ENCODE peak calls at places on chromosome 19, in nine cellular contexts. One of them, this sample, is unnamed.
A peak's percentile ranks its signal among the peaks of the same experiment; 100 is the strongest.

GRCh38 chr19:32219392-32219791 is 126.0 kb upstream of the ZNF507 start:
- DNase-seq in PC-9: no peak
- DNase-seq in K562: no peak
- DNase-seq in fibroblast of lung: no peak
- DNase-seq in neural progenitor cell: no peak
- DNase-seq in H9: no peak
- DNase-seq in HepG2: no peak
- DNase-seq in GM12878: no peak
- DNase-seq in OCI-LY7: no peak
- DNase-seq in this sample: no peak

GRCh38 chr19:50486823-50487515 is 10.3 kb upstream of the GARIN5A start:
- DNase-seq in PC-9: peak; percentile 20
- DNase-seq in K562: peak; percentile 58
- DNase-seq in fibroblast of lung: peak; percentile 20
- DNase-seq in neural progenitor cell: peak; percentile 68
- DNase-seq in H9: peak; percentile 88
- DNase-seq in HepG2: peak; percentile 51
- DNase-seq in GM12878: no peak
- DNase-seq in OCI-LY7: peak; percentile 60
- DNase-seq in this sample: no peak

GRCh38 chr19:49340069-49340864 is 5.1 kb downstream of the CD37 start:
- DNase-seq in PC-9: no peak
- DNase-seq in K562: peak; percentile 87
- DNase-seq in fibroblast of lung: no peak
- DNase-seq in neural progenitor cell: peak; percentile 52
- DNase-seq in H9: peak; percentile 82
- DNase-seq in HepG2: peak; percentile 78
- DNase-seq in GM12878: peak; percentile 93
- DNase-seq in OCI-LY7: peak; percentile 99
- DNase-seq in this sample: no peak

GRCh38 chr19:44683434-44684210 is 12.3 kb downstream of the CEACAM19 start:
- DNase-seq in PC-9: no peak
- DNase-seq in K562: no peak
- DNase-seq in fibroblast of lung: no peak
- DNase-seq in neural progenitor cell: no peak
- DNase-seq in H9: no peak
- DNase-seq in HepG2: no peak
- DNase-seq in GM12878: no peak
- DNase-seq in OCI-LY7: no peak
- DNase-seq in this sample: no peak

GRCh38 chr19:21256722-21257121 is 72.5 kb downstream of the ZNF708 start:
- DNase-seq in PC-9: peak; percentile 3
- DNase-seq in K562: peak; percentile 12
- DNase-seq in fibroblast of lung: peak; percentile 13
- DNase-seq in neural progenitor cell: peak; percentile 32
- DNase-seq in H9: no peak
- DNase-seq in HepG2: peak; percentile 48
- DNase-seq in GM12878: no peak
- DNase-seq in OCI-LY7: peak; percentile 43
- DNase-seq in this sample: peak; percentile 43

GRCh38 chr19:22354665-22355064 is 67.5 kb downstream of the ZNF98 start:
- DNase-seq in PC-9: no peak
- DNase-seq in K562: no peak
- DNase-seq in fibroblast of lung: no peak
- DNase-seq in neural progenitor cell: no peak
- DNase-seq in H9: no peak
- DNase-seq in HepG2: no peak
- DNase-seq in GM12878: no peak
- DNase-seq in OCI-LY7: no peak
- DNase-seq in this sample: no peak

GRCh38 chr19:51505904-51506303 is 4.3 kb upstream of the SIGLEC12 start:
- DNase-seq in PC-9: no peak
- DNase-seq in K562: no peak
- DNase-seq in fibroblast of lung: no peak
- DNase-seq in neural progenitor cell: no peak
- DNase-seq in H9: no peak
- DNase-seq in HepG2: no peak
- DNase-seq in GM12878: no peak
- DNase-seq in OCI-LY7: no peak
- DNase-seq in this sample: no peak

GRCh38 chr19:16013851-16014840 is 62.1 kb upstream of the TPM4 start:
- DNase-seq in PC-9: no peak
- DNase-seq in K562: no peak
- DNase-seq in fibroblast of lung: no peak
- DNase-seq in neural progenitor cell: no peak
- DNase-seq in H9: no peak
- DNase-seq in HepG2: no peak
- DNase-seq in GM12878: no peak
- DNase-seq in OCI-LY7: no peak
- DNase-seq in this sample: no peak

GRCh38 chr19:37718357-37718756 is 1.2 kb downstream of the ZNF607 start:
- DNase-seq in PC-9: no peak
- DNase-seq in K562: no peak
- DNase-seq in fibroblast of lung: no peak
- DNase-seq in neural progenitor cell: peak; percentile 29
- DNase-seq in H9: no peak
- DNase-seq in HepG2: peak; percentile 10
- DNase-seq in GM12878: no peak
- DNase-seq in OCI-LY7: peak; percentile 10
- DNase-seq in this sample: peak; percentile 2

GRCh38 chr19:49165865-49166301 is 8.3 kb downstream of the TRPM4 start:
- DNase-seq in PC-9: no peak
- DNase-seq in K562: no peak
- DNase-seq in fibroblast of lung: no peak
- DNase-seq in neural progenitor cell: no peak
- DNase-seq in H9: peak; percentile 46
- DNase-seq in HepG2: no peak
- DNase-seq in GM12878: no peak
- DNase-seq in OCI-LY7: no peak
- DNase-seq in this sample: no peak

GRCh38 chr19:8050274-8051096 is 2.1 kb upstream of the CCL25 start:
- DNase-seq in PC-9: peak; percentile 76
- DNase-seq in K562: peak; percentile 99
- DNase-seq in fibroblast of lung: peak; percentile 47
- DNase-seq in neural progenitor cell: peak; percentile 99
- DNase-seq in H9: peak; percentile 99
- DNase-seq in HepG2: peak; percentile 81
- DNase-seq in GM12878: peak; percentile 91
- DNase-seq in OCI-LY7: peak; percentile 98
- DNase-seq in this sample: peak; percentile 39

GRCh38 chr19:32532233-32532632 is 48.8 kb upstream of the PDCD5 start:
- DNase-seq in PC-9: no peak
- DNase-seq in K562: no peak
- DNase-seq in fibroblast of lung: no peak
- DNase-seq in neural progenitor cell: no peak
- DNase-seq in H9: no peak
- DNase-seq in HepG2: no peak
- DNase-seq in GM12878: no peak
- DNase-seq in OCI-LY7: no peak
- DNase-seq in this sample: no peak

GRCh38 chr19:49862411-49863253 is 4.7 kb downstream of the PNKP start:
- DNase-seq in PC-9: no peak
- DNase-seq in K562: peak; percentile 74
- DNase-seq in fibroblast of lung: no peak
- DNase-seq in neural progenitor cell: peak; percentile 52
- DNase-seq in H9: peak; percentile 79
- DNase-seq in HepG2: peak; percentile 31
- DNase-seq in GM12878: no peak
- DNase-seq in OCI-LY7: peak; percentile 43
- DNase-seq in this sample: no peak

GRCh38 chr19:34662919-34663318 is 14.0 kb downstream of the SCGB2B2 start:
- DNase-seq in PC-9: no peak
- DNase-seq in K562: peak; percentile 37
- DNase-seq in fibroblast of lung: no peak
- DNase-seq in neural progenitor cell: peak; percentile 53
- DNase-seq in H9: peak; percentile 72
- DNase-seq in HepG2: peak; percentile 51
- DNase-seq in GM12878: no peak
- DNase-seq in OCI-LY7: peak; percentile 74
- DNase-seq in this sample: peak; percentile 14

GRCh38 chr19:5717215-5717614 is 2.7 kb downstream of the LONP1 start:
- DNase-seq in PC-9: no peak
- DNase-seq in K562: no peak
- DNase-seq in fibroblast of lung: no peak
- DNase-seq in neural progenitor cell: no peak
- DNase-seq in H9: no peak
- DNase-seq in HepG2: no peak
- DNase-seq in GM12878: no peak
- DNase-seq in OCI-LY7: no peak
- DNase-seq in this sample: no peak
- H3K79me2 ChIP-seq in PC-9: peaks cover 58% of the 10 kb centered on the region
- H3K79me2 ChIP-seq in K562: peaks cover 69% of the 10 kb centered on the region
- H3K79me2 ChIP-seq in fibroblast of lung: peaks cover 49% of the 10 kb centered on the region
- H3K79me2 ChIP-seq in neural progenitor cell: peaks cover 60% of the 10 kb centered on the region
- H3K79me2 ChIP-seq in H9: peaks cover 31% of the 10 kb centered on the region
- H3K79me2 ChIP-seq in HepG2: peaks cover 48% of the 10 kb centered on the region
- H3K79me2 ChIP-seq in GM12878: peaks cover 47% of the 10 kb centered on the region
- H3K79me2 ChIP-seq in OCI-LY7: peaks cover 64% of the 10 kb centered on the region
- H3K79me2 ChIP-seq in this sample: peaks cover 69% of the 10 kb centered on the region

DNA sequence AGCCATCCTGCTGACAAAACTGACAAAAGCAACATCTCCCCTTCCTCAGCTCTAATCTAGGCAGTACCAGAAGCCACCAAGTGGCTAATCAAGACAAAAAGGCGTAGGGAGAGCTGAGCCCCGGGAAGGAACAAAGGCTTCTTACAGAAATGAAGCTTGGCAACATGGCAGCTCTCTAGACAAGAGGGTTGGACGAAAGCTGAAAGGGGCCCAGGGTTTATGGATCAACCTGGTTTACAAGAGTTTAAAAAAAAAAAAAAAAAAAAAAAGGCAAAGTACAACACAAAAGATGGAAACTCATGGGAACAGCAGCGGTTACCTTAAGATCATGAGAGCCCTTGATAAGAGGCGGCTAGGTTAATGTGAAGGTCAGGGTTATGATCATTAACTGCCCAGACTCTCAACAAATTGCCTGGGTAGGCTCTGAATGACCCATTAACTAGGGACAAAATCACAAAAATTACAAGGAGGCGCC is 14.0 kb downstream of the ZC3H4 start:
- DNase-seq in PC-9: no peak
- DNase-seq in K562: peak; percentile 41
- DNase-seq in fibroblast of lung: no peak
- DNase-seq in neural progenitor cell: peak; percentile 65
- DNase-seq in H9: no peak
- DNase-seq in HepG2: no peak
- DNase-seq in GM12878: no peak
- DNase-seq in OCI-LY7: no peak
- DNase-seq in this sample: no peak
- H3K79me2 ChIP-seq in PC-9: peaks cover 85% of the 10 kb centered on the region
- H3K79me2 ChIP-seq in K562: peaks cover 92% of the 10 kb centered on the region
- H3K79me2 ChIP-seq in fibroblast of lung: peaks cover 89% of the 10 kb centered on the region
- H3K79me2 ChIP-seq in neural progenitor cell: peaks cover 100% of the 10 kb centered on the region
- H3K79me2 ChIP-seq in H9: peaks cover 16% of the 10 kb centered on the region
- H3K79me2 ChIP-seq in HepG2: peaks cover 72% of the 10 kb centered on the region
- H3K79me2 ChIP-seq in GM12878: peaks cover 80% of the 10 kb centered on the region
- H3K79me2 ChIP-seq in OCI-LY7: peaks cover 83% of the 10 kb centered on the region
- H3K79me2 ChIP-seq in this sample: peaks cover 96% of the 10 kb centered on the region

GRCh38 chr19:18515959-18516358 is 5.9 kb downstream of the ELL start:
- DNase-seq in PC-9: no peak
- DNase-seq in K562: no peak
- DNase-seq in fibroblast of lung: no peak
- DNase-seq in neural progenitor cell: no peak
- DNase-seq in H9: no peak
- DNase-seq in HepG2: no peak
- DNase-seq in GM12878: no peak
- DNase-seq in OCI-LY7: no peak
- DNase-seq in this sample: no peak

GRCh38 chr19:18520848-18521691 is 800 bp downstream of the ELL start:
- DNase-seq in PC-9: peak; percentile 14
- DNase-seq in K562: no peak
- DNase-seq in fibroblast of lung: no peak
- DNase-seq in neural progenitor cell: peak; percentile 58
- DNase-seq in H9: peak; percentile 50
- DNase-seq in HepG2: no peak
- DNase-seq in GM12878: no peak
- DNase-seq in OCI-LY7: peak; percentile 69
- DNase-seq in this sample: no peak

GRCh38 chr19:18517606-18518005 is 4.3 kb downstream of the ELL start:
- DNase-seq in PC-9: no peak
- DNase-seq in K562: no peak
- DNase-seq in fibroblast of lung: no peak
- DNase-seq in neural progenitor cell: no peak
- DNase-seq in H9: no peak
- DNase-seq in HepG2: no peak
- DNase-seq in GM12878: no peak
- DNase-seq in OCI-LY7: no peak
- DNase-seq in this sample: no peak

GRCh38 chr19:18519962-18520847 is 1.7 kb downstream of the ELL start:
- DNase-seq in PC-9: peak; percentile 82
- DNase-seq in K562: peak; percentile 60
- DNase-seq in fibroblast of lung: peak; percentile 85
- DNase-seq in neural progenitor cell: peak; percentile 80
- DNase-seq in H9: peak; percentile 80
- DNase-seq in HepG2: peak; percentile 95
- DNase-seq in GM12878: no peak
- DNase-seq in OCI-LY7: peak; percentile 79
- DNase-seq in this sample: peak; percentile 77

DNA sequence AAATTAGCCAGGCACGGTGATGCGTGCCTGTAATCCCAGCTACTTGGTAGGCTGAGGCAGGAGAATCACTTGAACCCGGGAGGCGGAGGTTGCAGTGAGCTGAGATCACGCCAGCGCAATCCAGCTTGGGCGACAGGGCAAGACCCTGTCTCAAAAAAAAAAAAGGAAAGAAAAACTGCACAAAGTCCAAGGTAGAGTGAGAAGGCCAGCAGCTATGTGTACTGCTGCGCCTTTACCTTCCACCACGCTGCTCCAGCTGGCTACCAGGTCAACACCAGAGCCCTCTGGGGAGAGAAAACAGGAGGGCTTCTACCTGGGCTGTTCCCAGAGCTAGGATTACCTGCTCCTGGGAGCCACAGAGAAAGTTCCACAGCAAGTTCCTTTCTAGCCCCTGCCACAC is 3.2 kb downstream of the ELL start:
- DNase-seq in PC-9: no peak
- DNase-seq in K562: no peak
- DNase-seq in fibroblast of lung: no peak
- DNase-seq in neural progenitor cell: no peak
- DNase-seq in H9: no peak
- DNase-seq in HepG2: peak; percentile 75
- DNase-seq in GM12878: no peak
- DNase-seq in OCI-LY7: no peak
- DNase-seq in this sample: no peak
- H3K79me2 ChIP-seq in PC-9: peaks cover 74% of the 10 kb centered on the region
- H3K79me2 ChIP-seq in K562: peaks cover 80% of the 10 kb centered on the region
- H3K79me2 ChIP-seq in fibroblast of lung: peaks cover 75% of the 10 kb centered on the region
- H3K79me2 ChIP-seq in neural progenitor cell: peaks cover 64% of the 10 kb centered on the region
- H3K79me2 ChIP-seq in H9: peaks cover 14% of the 10 kb centered on the region
- H3K79me2 ChIP-seq in HepG2: peaks cover 73% of the 10 kb centered on the region
- H3K79me2 ChIP-seq in GM12878: peaks cover 72% of the 10 kb centered on the region
- H3K79me2 ChIP-seq in OCI-LY7: peaks cover 69% of the 10 kb centered on the region
- H3K79me2 ChIP-seq in this sample: peaks cover 79% of the 10 kb centered on the region

DNA sequence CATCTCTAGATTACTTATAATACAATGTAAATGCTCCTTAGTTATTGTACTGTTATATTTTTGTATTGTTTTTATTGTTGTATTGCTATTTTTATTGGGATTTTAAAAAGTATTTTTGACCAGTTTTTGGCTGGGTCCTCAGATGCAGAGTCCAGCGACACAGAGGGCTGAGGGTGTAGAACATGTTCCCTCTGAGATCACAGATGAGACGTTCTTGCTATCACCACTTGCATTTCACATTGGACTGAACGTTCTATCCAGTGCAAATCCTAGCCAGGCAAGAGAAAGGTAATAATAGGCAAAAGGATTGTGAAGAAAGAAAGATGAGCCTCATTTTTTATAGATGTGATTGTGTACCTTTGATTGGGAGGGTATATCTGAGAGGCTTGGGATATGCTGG is 15.0 kb downstream of the ZSCAN5A start:
- DNase-seq in PC-9: no peak
- DNase-seq in K562: no peak
- DNase-seq in fibroblast of lung: no peak
- DNase-seq in neural progenitor cell: no peak
- DNase-seq in H9: no peak
- DNase-seq in HepG2: no peak
- DNase-seq in GM12878: no peak
- DNase-seq in OCI-LY7: no peak
- DNase-seq in this sample: no peak
- H3K79me2 ChIP-seq in PC-9: no peaks in the 10 kb centered on the region
- H3K79me2 ChIP-seq in K562: no peaks in the 10 kb centered on the region
- H3K79me2 ChIP-seq in fibroblast of lung: no peaks in the 10 kb centered on the region
- H3K79me2 ChIP-seq in neural progenitor cell: no peaks in the 10 kb centered on the region
- H3K79me2 ChIP-seq in H9: no peaks in the 10 kb centered on the region
- H3K79me2 ChIP-seq in HepG2: no peaks in the 10 kb centered on the region
- H3K79me2 ChIP-seq in GM12878: no peaks in the 10 kb centered on the region
- H3K79me2 ChIP-seq in OCI-LY7: no peaks in the 10 kb centered on the region
- H3K79me2 ChIP-seq in this sample: no peaks in the 10 kb centered on the region